ENCODE peak calls at places on chromosomes 6 and 20, in seven cellular contexts. One of them, this sample, is unnamed.

GRCh38 chr20:35363190-35363589 is 48.6 kb downstream of the UQCC1 start:
- DNase-seq in activated CD8-positive, alpha-beta T cell treated with anti-CD3 and anti-CD28 coated beads for 36 hours: no peak
- DNase-seq in lung: no peak
- DNase-seq in lower lobe of right lung: no peak
- DNase-seq in DMS79: peak; percentile 32
- DNase-seq in activated naive CD8-positive, alpha-beta T cell treated with anti-CD3 and anti-CD28 coated beads for 36 hours: no peak
- DNase-seq in activated CD4-positive, alpha-beta T cell treated with anti-CD3 and anti-CD28 coated beads, Interleukin-2, amount 10 ng/mL, durations not matched to agents 7 days and 5 days: no peak
- DNase-seq in this sample: no peak

GRCh38 chr20:50886184-50886790 is 45.0 kb downstream of the ADNP start:
- DNase-seq in activated CD8-positive, alpha-beta T cell treated with anti-CD3 and anti-CD28 coated beads for 36 hours: no peak
- DNase-seq in lung: no peak
- DNase-seq in lower lobe of right lung: no peak
- DNase-seq in DMS79: peak; percentile 6
- DNase-seq in activated naive CD8-positive, alpha-beta T cell treated with anti-CD3 and anti-CD28 coated beads for 36 hours: no peak
- DNase-seq in activated CD4-positive, alpha-beta T cell treated with anti-CD3 and anti-CD28 coated beads, Interleukin-2, amount 10 ng/mL, durations not matched to agents 7 days and 5 days: no peak
- DNase-seq in this sample: peak; percentile 24

GRCh38 chr6:148943451-148943850 is 196.6 kb downstream of the UST start:
- DNase-seq in activated CD8-positive, alpha-beta T cell treated with anti-CD3 and anti-CD28 coated beads for 36 hours: no peak
- DNase-seq in lung: no peak
- DNase-seq in lower lobe of right lung: no peak
- DNase-seq in DMS79: no peak
- DNase-seq in activated naive CD8-positive, alpha-beta T cell treated with anti-CD3 and anti-CD28 coated beads for 36 hours: no peak
- DNase-seq in activated CD4-positive, alpha-beta T cell treated with anti-CD3 and anti-CD28 coated beads, Interleukin-2, amount 10 ng/mL, durations not matched to agents 7 days and 5 days: no peak
- DNase-seq in this sample: no peak

GRCh38 chr6:33197431-33198048 is 2.9 kb downstream of the RXRB start:
- DNase-seq in activated CD8-positive, alpha-beta T cell treated with anti-CD3 and anti-CD28 coated beads for 36 hours: peak; percentile 38
- DNase-seq in lung: peak; percentile 59
- DNase-seq in lower lobe of right lung: peak; percentile 69
- DNase-seq in DMS79: peak; percentile 22
- DNase-seq in activated naive CD8-positive, alpha-beta T cell treated with anti-CD3 and anti-CD28 coated beads for 36 hours: no peak
- DNase-seq in activated CD4-positive, alpha-beta T cell treated with anti-CD3 and anti-CD28 coated beads, Interleukin-2, amount 10 ng/mL, durations not matched to agents 7 days and 5 days: peak; percentile 54
- DNase-seq in this sample: peak; percentile 74

GRCh38 chr6:13273202-13273930 is 55.0 kb downstream of the TBC1D7 start:
- DNase-seq in activated CD8-positive, alpha-beta T cell treated with anti-CD3 and anti-CD28 coated beads for 36 hours: no peak
- DNase-seq in lung: no peak
- DNase-seq in lower lobe of right lung: no peak
- DNase-seq in DMS79: no peak
- DNase-seq in activated naive CD8-positive, alpha-beta T cell treated with anti-CD3 and anti-CD28 coated beads for 36 hours: no peak
- DNase-seq in activated CD4-positive, alpha-beta T cell treated with anti-CD3 and anti-CD28 coated beads, Interleukin-2, amount 10 ng/mL, durations not matched to agents 7 days and 5 days: no peak
- DNase-seq in this sample: peak; percentile 35

GRCh38 chr20:36144336-36144735 is 10.2 kb upstream of the EPB41L1 start:
- DNase-seq in activated CD8-positive, alpha-beta T cell treated with anti-CD3 and anti-CD28 coated beads for 36 hours: no peak
- DNase-seq in lung: no peak
- DNase-seq in lower lobe of right lung: no peak
- DNase-seq in DMS79: no peak
- DNase-seq in activated naive CD8-positive, alpha-beta T cell treated with anti-CD3 and anti-CD28 coated beads for 36 hours: no peak
- DNase-seq in activated CD4-positive, alpha-beta T cell treated with anti-CD3 and anti-CD28 coated beads, Interleukin-2, amount 10 ng/mL, durations not matched to agents 7 days and 5 days: no peak
- DNase-seq in this sample: no peak

GRCh38 chr20:36575066-36575743 is 1.8 kb downstream of the TGIF2 start:
- DNase-seq in activated CD8-positive, alpha-beta T cell treated with anti-CD3 and anti-CD28 coated beads for 36 hours: no peak
- DNase-seq in lung: peak; percentile 36
- DNase-seq in lower lobe of right lung: peak; percentile 59
- DNase-seq in DMS79: peak; percentile 79
- DNase-seq in activated naive CD8-positive, alpha-beta T cell treated with anti-CD3 and anti-CD28 coated beads for 36 hours: no peak
- DNase-seq in activated CD4-positive, alpha-beta T cell treated with anti-CD3 and anti-CD28 coated beads, Interleukin-2, amount 10 ng/mL, durations not matched to agents 7 days and 5 days: peak; percentile 25
- DNase-seq in this sample: peak; percentile 66

GRCh38 chr20:62055106-62055861 is 10.4 kb downstream of the TAF4 start:
- DNase-seq in activated CD8-positive, alpha-beta T cell treated with anti-CD3 and anti-CD28 coated beads for 36 hours: no peak
- DNase-seq in lung: no peak
- DNase-seq in lower lobe of right lung: no peak
- DNase-seq in DMS79: no peak
- DNase-seq in activated naive CD8-positive, alpha-beta T cell treated with anti-CD3 and anti-CD28 coated beads for 36 hours: no peak
- DNase-seq in activated CD4-positive, alpha-beta T cell treated with anti-CD3 and anti-CD28 coated beads, Interleukin-2, amount 10 ng/mL, durations not matched to agents 7 days and 5 days: no peak
- DNase-seq in this sample: no peak

GRCh38 chr20:55255016-55255415 is 750.3 kb downstream of the CBLN4 start:
- DNase-seq in activated CD8-positive, alpha-beta T cell treated with anti-CD3 and anti-CD28 coated beads for 36 hours: no peak
- DNase-seq in lung: no peak
- DNase-seq in lower lobe of right lung: no peak
- DNase-seq in DMS79: no peak
- DNase-seq in activated naive CD8-positive, alpha-beta T cell treated with anti-CD3 and anti-CD28 coated beads for 36 hours: no peak
- DNase-seq in activated CD4-positive, alpha-beta T cell treated with anti-CD3 and anti-CD28 coated beads, Interleukin-2, amount 10 ng/mL, durations not matched to agents 7 days and 5 days: no peak
- DNase-seq in this sample: no peak

GRCh38 chr6:39177130-39177529 is 52.1 kb downstream of the KCNK5 start:
- DNase-seq in activated CD8-positive, alpha-beta T cell treated with anti-CD3 and anti-CD28 coated beads for 36 hours: no peak
- DNase-seq in lung: no peak
- DNase-seq in lower lobe of right lung: no peak
- DNase-seq in DMS79: no peak
- DNase-seq in activated naive CD8-positive, alpha-beta T cell treated with anti-CD3 and anti-CD28 coated beads for 36 hours: no peak
- DNase-seq in activated CD4-positive, alpha-beta T cell treated with anti-CD3 and anti-CD28 coated beads, Interleukin-2, amount 10 ng/mL, durations not matched to agents 7 days and 5 days: no peak
- DNase-seq in this sample: no peak

GRCh38 chr20:50019466-50020256 is 36.9 kb downstream of the SNAI1 start:
- DNase-seq in activated CD8-positive, alpha-beta T cell treated with anti-CD3 and anti-CD28 coated beads for 36 hours: no peak
- DNase-seq in lung: no peak
- DNase-seq in lower lobe of right lung: no peak
- DNase-seq in DMS79: no peak
- DNase-seq in activated naive CD8-positive, alpha-beta T cell treated with anti-CD3 and anti-CD28 coated beads for 36 hours: no peak
- DNase-seq in activated CD4-positive, alpha-beta T cell treated with anti-CD3 and anti-CD28 coated beads, Interleukin-2, amount 10 ng/mL, durations not matched to agents 7 days and 5 days: no peak
- DNase-seq in this sample: no peak

GRCh38 chr6:127518710-127519468 is at the start of gene MTCL3:
- DNase-seq in activated CD8-positive, alpha-beta T cell treated with anti-CD3 and anti-CD28 coated beads for 36 hours: peak; percentile 54
- DNase-seq in lung: no peak
- DNase-seq in lower lobe of right lung: no peak
- DNase-seq in DMS79: peak; percentile 95
- DNase-seq in activated naive CD8-positive, alpha-beta T cell treated with anti-CD3 and anti-CD28 coated beads for 36 hours: peak; percentile 40
- DNase-seq in activated CD4-positive, alpha-beta T cell treated with anti-CD3 and anti-CD28 coated beads, Interleukin-2, amount 10 ng/mL, durations not matched to agents 7 days and 5 days: peak; percentile 18
- DNase-seq in this sample: no peak

GRCh38 chr6:148520109-148520841 is 177.6 kb downstream of the SASH1 start:
- DNase-seq in activated CD8-positive, alpha-beta T cell treated with anti-CD3 and anti-CD28 coated beads for 36 hours: no peak
- DNase-seq in lung: no peak
- DNase-seq in lower lobe of right lung: no peak
- DNase-seq in DMS79: no peak
- DNase-seq in activated naive CD8-positive, alpha-beta T cell treated with anti-CD3 and anti-CD28 coated beads for 36 hours: no peak
- DNase-seq in activated CD4-positive, alpha-beta T cell treated with anti-CD3 and anti-CD28 coated beads, Interleukin-2, amount 10 ng/mL, durations not matched to agents 7 days and 5 days: no peak
- DNase-seq in this sample: peak; percentile 71

GRCh38 chr20:52481443-52481842 is 289.9 kb upstream of the ZFP64 start:
- DNase-seq in activated CD8-positive, alpha-beta T cell treated with anti-CD3 and anti-CD28 coated beads for 36 hours: no peak
- DNase-seq in lung: no peak
- DNase-seq in lower lobe of right lung: no peak
- DNase-seq in DMS79: no peak
- DNase-seq in activated naive CD8-positive, alpha-beta T cell treated with anti-CD3 and anti-CD28 coated beads for 36 hours: no peak
- DNase-seq in activated CD4-positive, alpha-beta T cell treated with anti-CD3 and anti-CD28 coated beads, Interleukin-2, amount 10 ng/mL, durations not matched to agents 7 days and 5 days: no peak
- DNase-seq in this sample: no peak

GRCh38 chr6:73028893-73029450 is 196.3 kb downstream of the KHDC1L start:
- DNase-seq in activated CD8-positive, alpha-beta T cell treated with anti-CD3 and anti-CD28 coated beads for 36 hours: no peak
- DNase-seq in lung: no peak
- DNase-seq in lower lobe of right lung: no peak
- DNase-seq in DMS79: no peak
- DNase-seq in activated naive CD8-positive, alpha-beta T cell treated with anti-CD3 and anti-CD28 coated beads for 36 hours: no peak
- DNase-seq in activated CD4-positive, alpha-beta T cell treated with anti-CD3 and anti-CD28 coated beads, Interleukin-2, amount 10 ng/mL, durations not matched to agents 7 days and 5 days: no peak
- DNase-seq in this sample: no peak

GRCh38 chr6:124298682-124299081 is 495.0 kb downstream of the NKAIN2 start:
- DNase-seq in activated CD8-positive, alpha-beta T cell treated with anti-CD3 and anti-CD28 coated beads for 36 hours: no peak
- DNase-seq in lung: no peak
- DNase-seq in lower lobe of right lung: no peak
- DNase-seq in DMS79: peak; percentile 5
- DNase-seq in activated naive CD8-positive, alpha-beta T cell treated with anti-CD3 and anti-CD28 coated beads for 36 hours: no peak
- DNase-seq in activated CD4-positive, alpha-beta T cell treated with anti-CD3 and anti-CD28 coated beads, Interleukin-2, amount 10 ng/mL, durations not matched to agents 7 days and 5 days: no peak
- DNase-seq in this sample: no peak

GRCh38 chr6:80366721-80367120 is 260.2 kb downstream of the BCKDHB start:
- DNase-seq in activated CD8-positive, alpha-beta T cell treated with anti-CD3 and anti-CD28 coated beads for 36 hours: no peak
- DNase-seq in lung: no peak
- DNase-seq in lower lobe of right lung: no peak
- DNase-seq in DMS79: peak; percentile 67
- DNase-seq in activated naive CD8-positive, alpha-beta T cell treated with anti-CD3 and anti-CD28 coated beads for 36 hours: no peak
- DNase-seq in activated CD4-positive, alpha-beta T cell treated with anti-CD3 and anti-CD28 coated beads, Interleukin-2, amount 10 ng/mL, durations not matched to agents 7 days and 5 days: no peak
- DNase-seq in this sample: no peak

GRCh38 chr20:61531553-61532345 is 279.7 kb downstream of the CDH4 start:
- DNase-seq in activated CD8-positive, alpha-beta T cell treated with anti-CD3 and anti-CD28 coated beads for 36 hours: no peak
- DNase-seq in lung: no peak
- DNase-seq in lower lobe of right lung: no peak
- DNase-seq in DMS79: no peak
- DNase-seq in activated naive CD8-positive, alpha-beta T cell treated with anti-CD3 and anti-CD28 coated beads for 36 hours: no peak
- DNase-seq in activated CD4-positive, alpha-beta T cell treated with anti-CD3 and anti-CD28 coated beads, Interleukin-2, amount 10 ng/mL, durations not matched to agents 7 days and 5 days: no peak
- DNase-seq in this sample: no peak

GRCh38 chr6:14754636-14755513 is 491.0 kb upstream of the JARID2 start:
- DNase-seq in activated CD8-positive, alpha-beta T cell treated with anti-CD3 and anti-CD28 coated beads for 36 hours: peak; percentile 73
- DNase-seq in lung: no peak
- DNase-seq in lower lobe of right lung: no peak
- DNase-seq in DMS79: no peak
- DNase-seq in activated naive CD8-positive, alpha-beta T cell treated with anti-CD3 and anti-CD28 coated beads for 36 hours: no peak
- DNase-seq in activated CD4-positive, alpha-beta T cell treated with anti-CD3 and anti-CD28 coated beads, Interleukin-2, amount 10 ng/mL, durations not matched to agents 7 days and 5 days: peak; percentile 19
- DNase-seq in this sample: no peak

GRCh38 chr20:11235058-11235457 is 561.3 kb upstream of the JAG1 start:
- DNase-seq in activated CD8-positive, alpha-beta T cell treated with anti-CD3 and anti-CD28 coated beads for 36 hours: no peak
- DNase-seq in lung: no peak
- DNase-seq in lower lobe of right lung: no peak
- DNase-seq in DMS79: no peak
- DNase-seq in activated naive CD8-positive, alpha-beta T cell treated with anti-CD3 and anti-CD28 coated beads for 36 hours: no peak
- DNase-seq in activated CD4-positive, alpha-beta T cell treated with anti-CD3 and anti-CD28 coated beads, Interleukin-2, amount 10 ng/mL, durations not matched to agents 7 days and 5 days: no peak
- DNase-seq in this sample: no peak

GRCh38 chr6:2986722-2987196 is 12.9 kb upstream of the NQO2 start:
- DNase-seq in activated CD8-positive, alpha-beta T cell treated with anti-CD3 and anti-CD28 coated beads for 36 hours: no peak
- DNase-seq in lung: no peak
- DNase-seq in lower lobe of right lung: no peak
- DNase-seq in DMS79: no peak
- DNase-seq in activated naive CD8-positive, alpha-beta T cell treated with anti-CD3 and anti-CD28 coated beads for 36 hours: no peak
- DNase-seq in activated CD4-positive, alpha-beta T cell treated with anti-CD3 and anti-CD28 coated beads, Interleukin-2, amount 10 ng/mL, durations not matched to agents 7 days and 5 days: no peak
- DNase-seq in this sample: no peak

GRCh38 chr6:166786704-166787293 is 159.7 kb upstream of the RPS6KA2 start:
- DNase-seq in activated CD8-positive, alpha-beta T cell treated with anti-CD3 and anti-CD28 coated beads for 36 hours: peak; percentile 14
- DNase-seq in lung: peak; percentile 32
- DNase-seq in lower lobe of right lung: no peak
- DNase-seq in DMS79: peak; percentile 28
- DNase-seq in activated naive CD8-positive, alpha-beta T cell treated with anti-CD3 and anti-CD28 coated beads for 36 hours: no peak
- DNase-seq in activated CD4-positive, alpha-beta T cell treated with anti-CD3 and anti-CD28 coated beads, Interleukin-2, amount 10 ng/mL, durations not matched to agents 7 days and 5 days: peak; percentile 52
- DNase-seq in this sample: peak; percentile 71

GRCh38 chr6:139852484-139853140 is 478.2 kb upstream of the CITED2 start:
- DNase-seq in activated CD8-positive, alpha-beta T cell treated with anti-CD3 and anti-CD28 coated beads for 36 hours: no peak
- DNase-seq in lung: no peak
- DNase-seq in lower lobe of right lung: no peak
- DNase-seq in DMS79: no peak
- DNase-seq in activated naive CD8-positive, alpha-beta T cell treated with anti-CD3 and anti-CD28 coated beads for 36 hours: no peak
- DNase-seq in activated CD4-positive, alpha-beta T cell treated with anti-CD3 and anti-CD28 coated beads, Interleukin-2, amount 10 ng/mL, durations not matched to agents 7 days and 5 days: no peak
- DNase-seq in this sample: no peak

GRCh38 chr6:72421387-72421786 is 200.5 kb upstream of the KCNQ5 start:
- DNase-seq in activated CD8-positive, alpha-beta T cell treated with anti-CD3 and anti-CD28 coated beads for 36 hours: no peak
- DNase-seq in lung: no peak
- DNase-seq in lower lobe of right lung: no peak
- DNase-seq in DMS79: no peak
- DNase-seq in activated naive CD8-positive, alpha-beta T cell treated with anti-CD3 and anti-CD28 coated beads for 36 hours: no peak
- DNase-seq in activated CD4-positive, alpha-beta T cell treated with anti-CD3 and anti-CD28 coated beads, Interleukin-2, amount 10 ng/mL, durations not matched to agents 7 days and 5 days: no peak
- DNase-seq in this sample: no peak

GRCh38 chr6:116363759-116364158 is 7.0 kb upstream of the DSE start:
- DNase-seq in activated CD8-positive, alpha-beta T cell treated with anti-CD3 and anti-CD28 coated beads for 36 hours: no peak
- DNase-seq in lung: no peak
- DNase-seq in lower lobe of right lung: no peak
- DNase-seq in DMS79: no peak
- DNase-seq in activated naive CD8-positive, alpha-beta T cell treated with anti-CD3 and anti-CD28 coated beads for 36 hours: no peak
- DNase-seq in activated CD4-positive, alpha-beta T cell treated with anti-CD3 and anti-CD28 coated beads, Interleukin-2, amount 10 ng/mL, durations not matched to agents 7 days and 5 days: no peak
- DNase-seq in this sample: peak; percentile 52

GRCh38 chr6:34696189-34696738 is 303 bp downstream of the ILRUN start:
- DNase-seq in activated CD8-positive, alpha-beta T cell treated with anti-CD3 and anti-CD28 coated beads for 36 hours: no peak
- DNase-seq in lung: no peak
- DNase-seq in lower lobe of right lung: peak; percentile 77
- DNase-seq in DMS79: no peak
- DNase-seq in activated naive CD8-positive, alpha-beta T cell treated with anti-CD3 and anti-CD28 coated beads for 36 hours: no peak
- DNase-seq in activated CD4-positive, alpha-beta T cell treated with anti-CD3 and anti-CD28 coated beads, Interleukin-2, amount 10 ng/mL, durations not matched to agents 7 days and 5 days: no peak
- DNase-seq in this sample: peak; percentile 66

GRCh38 chr6:111565316-111566221 is 40.1 kb downstream of the TRAF3IP2 start:
- DNase-seq in activated CD8-positive, alpha-beta T cell treated with anti-CD3 and anti-CD28 coated beads for 36 hours: peak; percentile 56
- DNase-seq in lung: no peak
- DNase-seq in lower lobe of right lung: no peak
- DNase-seq in DMS79: peak; percentile 94
- DNase-seq in activated naive CD8-positive, alpha-beta T cell treated with anti-CD3 and anti-CD28 coated beads for 36 hours: no peak
- DNase-seq in activated CD4-positive, alpha-beta T cell treated with anti-CD3 and anti-CD28 coated beads, Interleukin-2, amount 10 ng/mL, durations not matched to agents 7 days and 5 days: peak; percentile 25
- DNase-seq in this sample: peak; percentile 25

GRCh38 chr6:31558631-31559500 is 11.5 kb downstream of the NFKBIL1 start:
- DNase-seq in activated CD8-positive, alpha-beta T cell treated with anti-CD3 and anti-CD28 coated beads for 36 hours: peak; percentile 85
- DNase-seq in lung: peak; percentile 56
- DNase-seq in lower lobe of right lung: peak; percentile 64
- DNase-seq in DMS79: no peak
- DNase-seq in activated naive CD8-positive, alpha-beta T cell treated with anti-CD3 and anti-CD28 coated beads for 36 hours: peak; percentile 79
- DNase-seq in activated CD4-positive, alpha-beta T cell treated with anti-CD3 and anti-CD28 coated beads, Interleukin-2, amount 10 ng/mL, durations not matched to agents 7 days and 5 days: peak; percentile 59
- DNase-seq in this sample: peak; percentile 100

This sample was measured in NB4.